ENCODE peak calls at places on chromosomes 5 and 9, in nine cellular contexts. N, U, S, T, G, K, F, R and A are unnamed samples.

GRCh38 chr5:111806150-111806549 is 49.2 kb upstream of the NREP start:
- DNase-seq in N (no peak), U (no peak), S (no peak), T (no peak), G (no peak), K (no peak), F (no peak), R (no peak), A (no peak)

GRCh38 chr9:92748233-92748497 is 16.5 kb downstream of the BICD2 start:
- DNase-seq in N (no peak), U (no peak), S (no peak), T (no peak), G (no peak), K (no peak), F (no peak), R (no peak), A (no peak)

GRCh38 chr5:134240421-134240962 is 14.6 kb upstream of the PPP2CA start:
- DNase-seq in N (no peak), U (no peak), S (no peak), T (no peak), G (peak; percentile 37), K (no peak), F (no peak), R (no peak), A (no peak)

GRCh38 chr5:177972613-177973012 is 23.4 kb downstream of the PROP1 start:
- DNase-seq in N (no peak), U (no peak), S (no peak), T (no peak), G (peak; percentile 21), K (no peak), F (no peak), R (no peak), A (no peak)

GRCh38 chr5:123371575-123372179 is 51.5 kb downstream of the CEP120 start:
- DNase-seq in N (no peak), U (peak; percentile 71), S (peak; percentile 19), T (peak; percentile 13), G (peak; percentile 30), K (peak; percentile 71), F (peak; percentile 29), R (peak; percentile 16), A (peak; percentile 75)

GRCh38 chr9:136504512-136505348 is 21.9 kb upstream of the SEC16A start:
- DNase-seq in N (no peak), U (no peak), S (no peak), T (no peak), G (no peak), K (no peak), F (no peak), R (no peak), A (no peak)

GRCh38 chr9:86867658-86868313 is 79.5 kb downstream of the GAS1 start:
- DNase-seq in N (no peak), U (no peak), S (no peak), T (no peak), G (no peak), K (no peak), F (no peak), R (no peak), A (no peak)

GRCh38 chr5:19806756-19807155 is 181.2 kb downstream of the CDH18 start:
- DNase-seq in N (no peak), U (no peak), S (no peak), T (no peak), G (no peak), K (no peak), F (no peak), R (no peak), A (no peak)

GRCh38 chr5:100757618-100758017 is 145.5 kb downstream of the ST8SIA4 start:
- DNase-seq in N (no peak), U (no peak), S (no peak), T (no peak), G (no peak), K (no peak), F (no peak), R (no peak), A (no peak)

GRCh38 chr9:113155911-113156559 is 5.2 kb downstream of the SLC31A2 start:
- DNase-seq in N (no peak), U (no peak), S (peak; percentile 15), T (peak; percentile 84), G (no peak), K (no peak), F (no peak), R (peak; percentile 48), A (no peak)

GRCh38 chr5:57937025-57937424 is 454.4 kb upstream of the ACTBL2 start:
- DNase-seq in N (no peak), U (no peak), S (no peak), T (no peak), G (peak; percentile 33), K (peak; percentile 52), F (no peak), R (no peak), A (no peak)

GRCh38 chr5:55027589-55027988 is 3.5 kb downstream of the GZMK start:
- DNase-seq in N (no peak), U (no peak), S (no peak), T (peak; percentile 10), G (no peak), K (no peak), F (no peak), R (no peak), A (no peak)

GRCh38 chr5:171614511-171614910 is 171.1 kb upstream of the SMIM23 start:
- DNase-seq in N (peak; percentile 69), U (no peak), S (no peak), T (no peak), G (no peak), K (no peak), F (no peak), R (no peak), A (no peak)

GRCh38 chr9:133710661-133711427 is 27.3 kb downstream of the SARDH start:
- DNase-seq in N (no peak), U (no peak), S (no peak), T (no peak), G (no peak), K (no peak), F (no peak), R (no peak), A (peak; percentile 64)

GRCh38 chr9:22098636-22099332 is 89.7 kb upstream of the CDKN2B start:
- DNase-seq in N (no peak), U (no peak), S (no peak), T (no peak), G (no peak), K (no peak), F (no peak), R (no peak), A (no peak)

GRCh38 chr5:33997331-33997983 is 10.4 kb downstream of the AMACR start:
- DNase-seq in N (peak; percentile 83), U (peak; percentile 38), S (no peak), T (peak; percentile 82), G (peak; percentile 83), K (peak; percentile 68), F (no peak), R (peak; percentile 4), A (peak; percentile 70)